ENCODE peak calls at places on chromosomes 11 and 22, in seven cellular contexts. D is left cardiac atrium, U is activated gamma-delta T cell, M is astrocyte of the cerebellum, V is HFFc6, N is A549, W is GM03348. E is an unnamed sample.

GRCh38 chr22:47587361-47587760 is 824.9 kb downstream of the TBC1D22A start:
- DNase-seq in D (no peak), U (no peak), M (no peak), V (no peak), N (no peak), W (no peak), E (no peak)

GRCh38 chr11:8309862-8310261 is 46.2 kb upstream of the LMO1 start:
- DNase-seq in D (no peak), U (no peak), M (no peak), V (no peak), N (peak), W (no peak), E (no peak)

GRCh38 chr11:106216281-106216680 is 138.8 kb downstream of the AASDHPPT start:
- DNase-seq in D (no peak), U (no peak), M (no peak), V (no peak), N (no peak), W (no peak), E (no peak)

GRCh38 chr22:19357270-19358105 is 66.0 kb upstream of the CLTCL1 start:
- DNase-seq in D (no peak), U (no peak), M (no peak), V (peak), N (no peak), W (no peak), E (peak)

GRCh38 chr11:134366279-134366678 is 34.5 kb downstream of the GLB1L2 start:
- DNase-seq in D (no peak), U (no peak), M (no peak), V (no peak), N (no peak), W (no peak), E (no peak)

GRCh38 chr22:27394806-27395404 is 406.7 kb downstream of the MN1 start:
- DNase-seq in D (no peak), U (no peak), M (no peak), V (no peak), N (no peak), W (no peak), E (no peak)

GRCh38 chr11:45170484-45170883 is 24.0 kb downstream of the PRDM11 start:
- DNase-seq in D (no peak), U (no peak), M (no peak), V (no peak), N (no peak), W (no peak), E (no peak)

GRCh38 chr11:16561150-16561549 is 177.3 kb upstream of the C11orf58 start:
- DNase-seq in D (no peak), U (no peak), M (no peak), V (no peak), N (no peak), W (no peak), E (no peak)

GRCh38 chr22:27331526-27332281 is 469.9 kb downstream of the MN1 start:
- DNase-seq in D (peak), U (no peak), M (no peak), V (no peak), N (peak), W (peak), E (no peak)

GRCh38 chr11:118740892-118741291 is 50.1 kb downstream of the DDX6 start:
- DNase-seq in D (no peak), U (no peak), M (no peak), V (peak), N (no peak), W (no peak), E (no peak)

GRCh38 chr22:44918166-44918924 is 91.5 kb downstream of the PHF21B start:
- DNase-seq in D (no peak), U (no peak), M (no peak), V (no peak), N (no peak), W (no peak), E (no peak)

GRCh38 chr11:2672553-2673249 is 27.1 kb downstream of the KCNQ1OT1 start:
- DNase-seq in D (no peak), U (no peak), M (no peak), V (no peak), N (no peak), W (no peak), E (no peak)

GRCh38 chr11:111992456-111992855 is 32.8 kb upstream of the DLAT start:
- DNase-seq in D (no peak), U (no peak), M (no peak), V (no peak), N (no peak), W (no peak), E (no peak)

GRCh38 chr11:117017456-117017855 is 80.8 kb downstream of the SIK3 start:
- DNase-seq in D (no peak), U (no peak), M (no peak), V (no peak), N (no peak), W (no peak), E (no peak)

GRCh38 chr11:34311126-34311525 is 46.7 kb downstream of the ABTB2 start:
- DNase-seq in D (peak), U (no peak), M (no peak), V (no peak), N (no peak), W (no peak), E (no peak)

GRCh38 chr11:112163875-112164521 is at the start of gene IL18:
- DNase-seq in D (peak), U (no peak), M (no peak), V (no peak), N (peak), W (no peak), E (no peak)

GRCh38 chr11:47766363-47767227 is 546 bp downstream of the FNBP4 start:
- DNase-seq in D (peak), U (peak), M (peak), V (peak), N (peak), W (peak), E (peak)

GRCh38 chr22:17114958-17115235 is 6.3 kb downstream of the TMEM121B start:
- DNase-seq in D (no peak), U (no peak), M (no peak), V (no peak), N (no peak), W (no peak), E (no peak)

GRCh38 chr11:70742553-70743291 is 344.4 kb downstream of the CTTN start:
- DNase-seq in D (no peak), U (no peak), M (no peak), V (no peak), N (no peak), W (no peak), E (no peak)

GRCh38 chr22:48699531-48699930 is 1128.1 kb downstream of the BRD1 start:
- DNase-seq in D (no peak), U (no peak), M (no peak), V (no peak), N (no peak), W (no peak), E (no peak)

GRCh38 chr22:35987994-35988393 is 40.6 kb downstream of the RBFOX2 start:
- DNase-seq in D (no peak), U (no peak), M (no peak), V (no peak), N (no peak), W (no peak), E (no peak)

GRCh38 chr11:86517557-86517956 is 142.9 kb downstream of the CCDC81 start:
- DNase-seq in D (no peak), U (no peak), M (no peak), V (no peak), N (no peak), W (no peak), E (no peak)

GRCh38 chr11:109350091-109350490 is 71.9 kb upstream of the C11orf87 start:
- DNase-seq in D (no peak), U (no peak), M (no peak), V (no peak), N (no peak), W (no peak), E (no peak)

GRCh38 chr11:2525166-2525861 is 80.5 kb downstream of the KCNQ1 start:
- DNase-seq in D (peak), U (no peak), M (no peak), V (no peak), N (no peak), W (no peak), E (no peak)

GRCh38 chr22:31870890-31871289 is 73.4 kb upstream of the YWHAH start:
- DNase-seq in D (no peak), U (no peak), M (no peak), V (peak), N (peak), W (peak), E (no peak)

GRCh38 chr11:122103366-122103765 is 12.6 kb downstream of the BLID start:
- DNase-seq in D (no peak), U (no peak), M (no peak), V (no peak), N (no peak), W (no peak), E (no peak)

GRCh38 chr11:85483861-85484260 is 143.3 kb downstream of the DLG2 start:
- DNase-seq in D (no peak), U (no peak), M (no peak), V (no peak), N (no peak), W (no peak), E (no peak)

GRCh38 chr22:50016308-50016987 is 3.9 kb upstream of the IL17REL start:
- DNase-seq in D (no peak), U (no peak), M (no peak), V (no peak), N (no peak), W (no peak), E (no peak)

GRCh38 chr11:6402561-6402981 is 12.3 kb downstream of the SMPD1 start:
- DNase-seq in D (no peak), U (no peak), M (no peak), V (no peak), N (no peak), W (no peak), E (no peak)

GRCh38 chr11:45233121-45233803 is 52.9 kb downstream of the SYT13 start:
- DNase-seq in D (peak), U (no peak), M (no peak), V (peak), N (peak), W (peak), E (no peak)

GRCh38 chr11:132685174-132685611 is 847.1 kb downstream of the OPCML start:
- DNase-seq in D (no peak), U (no peak), M (peak), V (peak), N (no peak), W (peak), E (peak)

E was measured in GM04503.